ENCODE peak calls at places on chromosomes 13 and 19, in ten cellular contexts. H is heart left ventricle, L is body of pancreas, A is right lobe of liver, P is psoas muscle, O is transverse colon, V is fibroblast of mammary gland, W is foreskin fibroblast, Y is A549, U is AG09309. N is an unnamed sample.

GRCh38 chr13:53445682-53446081 is 417.1 kb downstream of the OLFM4 start:
- DNase-seq in U (no peak), V (no peak), P (no peak), O (peak; percentile 24), A (no peak), W (no peak), Y (no peak), H (no peak), L (no peak), N (no peak)

GRCh38 chr13:99256709-99257108 is 1.5 kb downstream of the GPR18 start:
- DNase-seq in L (no peak), H (no peak), A (no peak), P (no peak), Y (no peak), O (no peak), U (peak; percentile 48), V (peak; percentile 10), W (no peak), N (peak; percentile 79)

GRCh38 chr13:112329376-112329775 is 46.8 kb upstream of the SPACA7 start:
- DNase-seq in O (no peak), P (no peak), L (no peak), W (no peak), H (no peak), Y (no peak), A (no peak), V (no peak), U (no peak), N (no peak)

GRCh38 chr13:66700336-66700735 is 529.8 kb downstream of the PCDH9 start:
- DNase-seq in Y (no peak), V (no peak), L (no peak), P (no peak), A (no peak), H (no peak), U (no peak), W (no peak), O (no peak), N (peak; percentile 64)

GRCh38 chr19:33434886-33435705 is 61.6 kb downstream of the CEBPG start:
- DNase-seq in V (peak; percentile 25), P (no peak), H (no peak), Y (no peak), U (no peak), W (no peak), O (no peak), L (no peak), A (peak; percentile 37), N (peak; percentile 17)

GRCh38 chr19:327291-328024 is 17.1 kb downstream of the MIER2 start:
- DNase-seq in O (no peak), U (no peak), P (no peak), A (no peak), L (no peak), H (no peak), V (no peak), Y (no peak), W (no peak), N (no peak)

GRCh38 chr19:14161305-14161704 is 24.9 kb upstream of the ASF1B start:
- DNase-seq in V (no peak), P (no peak), W (no peak), Y (no peak), A (no peak), O (no peak), H (no peak), U (no peak), L (no peak), N (no peak)

GRCh38 chr13:70959376-70959775 is 851.1 kb upstream of the KLHL1 start:
- DNase-seq in Y (no peak), O (no peak), L (no peak), W (no peak), P (no peak), A (no peak), U (no peak), V (no peak), H (no peak), N (no peak)

GRCh38 chr19:29645491-29645867 is 19.8 kb upstream of the PLEKHF1 start:
- DNase-seq in O (no peak), Y (no peak), U (no peak), L (no peak), V (no peak), H (no peak), W (no peak), P (no peak), A (no peak), N (no peak)

GRCh38 chr13:99800951-99801350 is 170.6 kb downstream of the ZIC5 start:
- DNase-seq in O (no peak), U (no peak), A (no peak), H (no peak), Y (no peak), V (no peak), P (no peak), W (no peak), L (no peak), N (no peak)

DNA sequence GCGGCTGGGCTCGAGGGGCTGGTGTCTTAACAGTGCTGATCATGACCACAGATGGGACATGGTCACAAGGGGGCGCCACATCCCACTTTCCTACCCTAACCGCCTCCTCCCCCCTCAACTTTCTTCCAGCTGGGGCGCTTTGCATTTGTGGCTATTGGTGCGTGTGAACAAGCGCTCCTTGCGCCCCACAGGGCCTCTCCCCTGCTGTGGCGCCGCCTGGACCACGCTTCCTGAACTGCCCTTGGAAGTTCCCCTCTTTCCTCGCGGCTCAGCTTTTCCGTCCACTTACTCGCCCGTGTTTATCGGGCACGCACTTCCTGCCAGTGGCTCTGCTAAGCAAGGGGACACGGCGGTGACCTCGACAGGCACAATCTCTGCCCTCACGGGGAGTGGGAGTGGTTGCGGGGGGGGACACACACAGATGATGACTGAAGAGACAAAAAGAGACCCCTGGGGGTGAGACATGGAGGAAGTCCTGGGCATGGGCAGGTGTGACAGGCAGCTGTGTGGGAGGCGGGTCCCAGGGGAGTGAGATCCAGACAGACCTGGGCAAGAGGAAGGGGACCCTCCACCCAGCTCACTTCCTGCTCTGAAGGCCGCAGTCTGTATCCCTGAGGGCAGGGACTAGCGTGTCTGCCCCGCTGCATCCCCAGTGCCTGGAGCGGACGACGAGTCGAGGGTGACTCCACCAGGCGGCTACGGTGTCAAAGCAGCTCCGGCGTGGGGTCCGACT is 40.3 kb downstream of the ZNF787 start:
- DNase-seq in A (peak; percentile 78), L (peak; percentile 86), O (peak; percentile 85), V (peak; percentile 74), P (peak; percentile 82), U (peak; percentile 42), Y (peak; percentile 65), H (peak; percentile 82), W (peak; percentile 71), N (peak; percentile 45)
- H3K4me3 ChIP-seq in A (peak overlapping the region; percentile 42), L (no peak overlapping the region), O (peak overlapping the region; percentile 33), V (peak overlapping the region; percentile 27), P (peak overlapping the region; percentile 56), U (peak overlapping the region; percentile 43), Y (no peak overlapping the region), H (peak overlapping the region; percentile 51), W (peak overlapping the region; percentile 47), N (peak overlapping the region; percentile 43)

GRCh38 chr19:54319049-54319448 is 6.1 kb upstream of the LILRA5 start:
- DNase-seq in L (no peak), Y (no peak), V (no peak), U (no peak), P (no peak), O (no peak), A (peak; percentile 35), H (no peak), W (no peak), N (no peak)

GRCh38 chr19:54317965-54318240 is 4.9 kb upstream of the LILRA5 start:
- DNase-seq in Y (no peak), H (no peak), A (peak; percentile 45), W (no peak), V (no peak), U (no peak), O (no peak), P (no peak), L (no peak), N (no peak)

GRCh38 chr19:54315956-54316355 is 3.0 kb upstream of the LILRA5 start:
- DNase-seq in Y (no peak), V (no peak), W (no peak), P (no peak), L (no peak), A (no peak), H (no peak), U (no peak), O (no peak), N (no peak)

GRCh38 chr19:54317108-54317964 is 4.4 kb upstream of the LILRA5 start:
- DNase-seq in P (no peak), Y (no peak), U (no peak), O (no peak), L (no peak), A (peak; percentile 51), H (no peak), W (no peak), V (no peak), N (no peak)

DNA sequence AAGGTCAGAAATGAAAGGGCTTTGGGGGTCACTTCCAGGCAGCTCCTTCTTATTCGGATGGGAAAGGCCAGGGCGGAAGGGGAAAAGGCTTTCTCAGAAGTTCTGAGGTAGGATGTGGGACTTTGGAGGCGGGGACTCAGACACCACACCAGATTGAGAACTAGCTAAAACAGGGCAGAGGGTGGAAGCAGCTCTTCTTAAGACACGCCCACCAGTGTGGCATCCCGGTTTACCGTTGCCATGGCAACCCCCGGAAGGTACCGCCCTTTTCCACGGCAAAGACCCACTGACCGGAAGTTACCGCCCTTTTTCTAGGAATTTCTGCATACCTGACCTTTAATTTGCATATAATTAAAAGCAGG is 3.8 kb upstream of the LILRA5 start:
- DNase-seq in A (no peak), O (no peak), U (no peak), L (no peak), V (no peak), Y (peak; percentile 48), W (no peak), H (no peak), P (no peak), N (no peak)
- H3K4me3 ChIP-seq in A (no peak overlapping the region), O (no peak overlapping the region), U (no peak overlapping the region), L (no peak overlapping the region), V (no peak overlapping the region), Y (no peak overlapping the region), W (no peak overlapping the region), H (no peak overlapping the region), P (no peak overlapping the region), N (no peak overlapping the region)

GRCh38 chr19:12884627-12884925 is 2.4 kb downstream of the KLF1 start:
- DNase-seq in V (no peak), L (no peak), U (no peak), Y (no peak), H (no peak), W (no peak), P (no peak), O (no peak), A (no peak), N (no peak)
- H3K4me3 ChIP-seq in V (no peak overlapping the region), L (no peak overlapping the region), U (no peak overlapping the region), Y (no peak overlapping the region), H (peak overlapping the region; percentile 61), W (no peak overlapping the region), P (peak overlapping the region; percentile 63), O (peak overlapping the region; percentile 48), A (no peak overlapping the region), N (no peak overlapping the region)

GRCh38 chr13:30848332-30849027 is 57.6 kb upstream of the MEDAG start:
- DNase-seq in A (no peak), L (no peak), Y (no peak), P (no peak), V (no peak), O (no peak), U (no peak), H (no peak), W (no peak), N (no peak)
- H3K4me3 ChIP-seq in A (no peak overlapping the region), L (no peak overlapping the region), Y (no peak overlapping the region), P (no peak overlapping the region), V (no peak overlapping the region), O (no peak overlapping the region), U (no peak overlapping the region), H (no peak overlapping the region), W (no peak overlapping the region), N (peak overlapping the region; percentile 35)

GRCh38 chr13:96994849-96995243 is 570 bp upstream of the OXGR1 start:
- DNase-seq in O (no peak), U (no peak), P (no peak), V (no peak), Y (no peak), H (no peak), A (no peak), L (no peak), W (no peak), N (no peak)
- H3K4me3 ChIP-seq in O (no peak overlapping the region), U (no peak overlapping the region), P (no peak overlapping the region), V (no peak overlapping the region), Y (no peak overlapping the region), H (peak overlapping the region; percentile 54), A (no peak overlapping the region), L (no peak overlapping the region), W (no peak overlapping the region), N (no peak overlapping the region)